ENCODE peak calls at places on chromosomes 1 and 21, in ten cellular contexts. W, H, Z, G, Q, V, U, O, B and R are unnamed samples.
A peak's percentile ranks its signal among the peaks of the same experiment; 100 is the strongest.

GRCh38 chr1:63908016-63908415 is 134.2 kb downstream of the ROR1 start:
- DNase-seq in W (no peak), H (no peak), Z (no peak), G (no peak), Q (no peak), V (no peak), U (no peak), O (no peak), B (no peak), R (no peak)

GRCh38 chr1:24442764-24443163 is 27.2 kb downstream of the NIPAL3 start:
- DNase-seq in W (no peak), H (no peak), Z (no peak), G (no peak), Q (no peak), V (no peak), U (peak; percentile 4), O (no peak), B (no peak), R (no peak)

GRCh38 chr1:226820935-226821718 is 49.3 kb upstream of the PSEN2 start:
- DNase-seq in W (peak; percentile 65), H (peak; percentile 49), Z (no peak), G (no peak), Q (peak; percentile 56), V (peak; percentile 74), U (peak; percentile 96), O (no peak), B (peak; percentile 32), R (no peak)

GRCh38 chr1:18557621-18558465 is 72.8 kb upstream of the PAX7 start:
- DNase-seq in W (no peak), H (no peak), Z (peak; percentile 66), G (no peak), Q (no peak), V (no peak), U (no peak), O (peak; percentile 54), B (no peak), R (no peak)

GRCh38 chr1:206537141-206537540 is 29.8 kb downstream of the RASSF5 start:
- DNase-seq in W (no peak), H (no peak), Z (no peak), G (no peak), Q (no peak), V (no peak), U (peak; percentile 67), O (no peak), B (no peak), R (no peak)

GRCh38 chr1:109427171-109427467 is 871 bp upstream of the PSMA5 start:
- DNase-seq in W (no peak), H (no peak), Z (no peak), G (no peak), Q (no peak), V (no peak), U (no peak), O (peak; percentile 1), B (no peak), R (no peak)

GRCh38 chr1:169550294-169550693 is 36.0 kb downstream of the F5 start:
- DNase-seq in W (peak; percentile 58), H (no peak), Z (no peak), G (no peak), Q (peak; percentile 51), V (no peak), U (peak; percentile 20), O (peak; percentile 53), B (peak; percentile 23), R (no peak)

GRCh38 chr1:161439280-161440232 is 65.7 kb upstream of the FCGR2A start:
- DNase-seq in W (peak; percentile 54), H (no peak), Z (peak; percentile 85), G (no peak), Q (no peak), V (peak; percentile 17), U (no peak), O (no peak), B (peak; percentile 25), R (no peak)

GRCh38 chr1:108194051-108194450 is 6.1 kb downstream of the SLC25A24 start:
- DNase-seq in W (no peak), H (no peak), Z (no peak), G (no peak), Q (no peak), V (no peak), U (no peak), O (no peak), B (no peak), R (no peak)

GRCh38 chr21:41168391-41169257 is 664 bp downstream of the BACE2 start:
- DNase-seq in W (peak; percentile 29), H (peak; percentile 38), Z (peak; percentile 80), G (no peak), Q (peak; percentile 35), V (peak; percentile 70), U (peak; percentile 72), O (peak; percentile 66), B (no peak), R (no peak)

GRCh38 chr1:39733161-39733560 is 5.5 kb upstream of the PPIE start:
- DNase-seq in W (no peak), H (no peak), Z (no peak), G (no peak), Q (no peak), V (no peak), U (peak; percentile 53), O (no peak), B (no peak), R (no peak)

GRCh38 chr1:20281801-20282200 is 8.9 kb upstream of the VWA5B1 start:
- DNase-seq in W (peak; percentile 4), H (no peak), Z (no peak), G (no peak), Q (peak; percentile 56), V (no peak), U (peak; percentile 86), O (no peak), B (no peak), R (no peak)

GRCh38 chr1:35573198-35573775 is at the start of gene TFAP2E:
- DNase-seq in W (peak; percentile 38), H (no peak), Z (no peak), G (no peak), Q (no peak), V (no peak), U (no peak), O (peak; percentile 54), B (no peak), R (no peak)

DNA sequence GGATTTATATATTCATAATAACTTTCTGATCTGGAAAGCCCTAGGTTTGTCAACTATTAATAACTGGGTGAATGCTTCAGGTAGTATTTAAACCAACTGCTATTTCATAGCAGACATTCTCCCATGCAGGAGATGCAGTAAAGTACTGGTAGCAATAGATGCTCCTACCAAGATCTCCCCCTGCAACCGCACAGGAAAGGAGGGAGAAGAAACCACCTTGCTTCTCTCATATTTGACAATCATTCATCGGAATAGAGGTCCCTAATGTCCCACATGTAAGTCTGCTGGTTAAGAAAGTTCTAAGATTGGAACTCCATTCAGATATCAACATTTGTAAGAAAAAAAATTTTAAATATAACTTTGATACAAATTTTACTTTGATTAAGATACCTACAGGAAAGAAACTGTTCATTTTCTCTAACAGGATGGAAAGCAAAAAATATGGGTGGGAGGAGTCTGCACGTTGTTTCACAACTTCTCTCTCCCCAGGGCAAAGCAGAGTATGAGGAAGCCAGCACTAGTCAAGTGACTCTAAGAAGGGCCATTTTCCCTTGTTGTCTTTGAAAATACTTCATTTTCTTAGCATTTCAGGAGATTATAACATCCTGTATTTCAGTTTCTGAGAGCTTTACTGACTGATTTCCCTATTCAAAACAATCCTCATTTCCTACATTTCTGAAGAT is at the start of gene PYHIN1:
- DNase-seq in W (no peak), H (no peak), Z (no peak), G (no peak), Q (no peak), V (no peak), U (no peak), O (no peak), B (no peak), R (no peak)
- H3K9me3 ChIP-seq in W (no peaks in the 10 kb centered on the region), H (no peaks in the 10 kb centered on the region), Z (peaks cover 12% of the 10 kb centered on the region), G (no peaks in the 10 kb centered on the region), Q (no peaks in the 10 kb centered on the region), V (no peaks in the 10 kb centered on the region), U (no peaks in the 10 kb centered on the region), O (no peaks in the 10 kb centered on the region), B (no peaks in the 10 kb centered on the region), R (no peaks in the 10 kb centered on the region)

GRCh38 chr1:247716546-247716945 is at the start of gene OR6F1:
- DNase-seq in W (no peak), H (no peak), Z (no peak), G (no peak), Q (no peak), V (no peak), U (no peak), O (no peak), B (no peak), R (no peak)

GRCh38 chr1:247721222-247721621 is 4.8 kb upstream of the OR6F1 start:
- DNase-seq in W (no peak), H (no peak), Z (no peak), G (no peak), Q (no peak), V (no peak), U (no peak), O (no peak), B (no peak), R (no peak)
- H3K9me3 ChIP-seq in W (no peaks in the 10 kb centered on the region), H (no peaks in the 10 kb centered on the region), Z (peaks cover 13% of the 10 kb centered on the region), G (no peaks in the 10 kb centered on the region), Q (no peaks in the 10 kb centered on the region), V (no peaks in the 10 kb centered on the region), U (peaks cover 12% of the 10 kb centered on the region), O (no peaks in the 10 kb centered on the region), B (no peaks in the 10 kb centered on the region), R (no peaks in the 10 kb centered on the region)

GRCh38 chr1:43495204-43495603 is 35.5 kb upstream of the PTPRF start:
- DNase-seq in W (no peak), H (no peak), Z (peak; percentile 81), G (no peak), Q (no peak), V (no peak), U (no peak), O (no peak), B (peak; percentile 31), R (no peak)

GRCh38 chr1:43488165-43488564 is 34.4 kb upstream of the HYI start:
- DNase-seq in W (no peak), H (no peak), Z (no peak), G (no peak), Q (no peak), V (no peak), U (no peak), O (no peak), B (no peak), R (no peak)

GRCh38 chr1:43493661-43494450 is 36.8 kb upstream of the PTPRF start:
- DNase-seq in W (no peak), H (no peak), Z (no peak), G (no peak), Q (no peak), V (no peak), U (no peak), O (peak; percentile 17), B (no peak), R (no peak)

GRCh38 chr1:43492816-43493215 is 37.9 kb upstream of the PTPRF start:
- DNase-seq in W (no peak), H (no peak), Z (no peak), G (no peak), Q (no peak), V (no peak), U (no peak), O (no peak), B (no peak), R (no peak)

GRCh38 chr1:43491056-43491455 is 37.3 kb upstream of the HYI start:
- DNase-seq in W (no peak), H (no peak), Z (no peak), G (no peak), Q (no peak), V (no peak), U (no peak), O (no peak), B (no peak), R (no peak)
- H3K9me3 ChIP-seq in W (peaks cover 20% of the 10 kb centered on the region), H (peaks cover 12% of the 10 kb centered on the region), Z (peaks cover 52% of the 10 kb centered on the region), G (no peaks in the 10 kb centered on the region), Q (peaks cover 10% of the 10 kb centered on the region), V (peaks cover 7% of the 10 kb centered on the region), U (no peaks in the 10 kb centered on the region), O (no peaks in the 10 kb centered on the region), B (peaks cover 7% of the 10 kb centered on the region), R (no peaks in the 10 kb centered on the region)

GRCh38 chr21:9758888-9759287 is 762.5 kb upstream of the TPTE start:
- DNase-seq in W (no peak), H (no peak), Z (peak; percentile 83), G (no peak), Q (no peak), V (no peak), U (no peak), O (no peak), B (no peak), R (no peak)
- H3K9me3 ChIP-seq in W (no peaks in the 10 kb centered on the region), H (no peaks in the 10 kb centered on the region), Z (peaks cover 64% of the 10 kb centered on the region), G (peaks cover 5% of the 10 kb centered on the region), Q (no peaks in the 10 kb centered on the region), V (peaks cover 9% of the 10 kb centered on the region), U (peaks cover 30% of the 10 kb centered on the region), O (peaks cover 45% of the 10 kb centered on the region), B (no peaks in the 10 kb centered on the region), R (peaks cover 6% of the 10 kb centered on the region)